ENCODE peak calls at places on chromosomes 5 and 9, in five cellular contexts. One of them, this sample, is unnamed. For H3K4me1, the result is how much of the 10 kb centered on the place peaks cover.

GRCh38 chr9:5773324-5773999 is 59.5 kb downstream of the ERMP1 start:
- DNase-seq in GM23248: no peak
- DNase-seq in GM12878: no peak
- DNase-seq in cardiac muscle cell: no peak
- DNase-seq in naive thymus-derived CD4-positive, alpha-beta T cell: no peak
- DNase-seq in this sample: no peak

GRCh38 chr5:72106922-72107873 is at the start of gene MAP1B:
- DNase-seq in GM23248: peak
- DNase-seq in GM12878: no peak
- DNase-seq in cardiac muscle cell: peak
- DNase-seq in naive thymus-derived CD4-positive, alpha-beta T cell: no peak
- DNase-seq in this sample: peak

GRCh38 chr5:59460368-59461153 is 433.0 kb downstream of the PDE4D start:
- DNase-seq in GM23248: no peak
- DNase-seq in GM12878: no peak
- DNase-seq in cardiac muscle cell: no peak
- DNase-seq in naive thymus-derived CD4-positive, alpha-beta T cell: no peak
- DNase-seq in this sample: no peak

GRCh38 chr5:2011481-2012411 is 129.0 kb upstream of the IRX4 start:
- DNase-seq in GM23248: no peak
- DNase-seq in GM12878: no peak
- DNase-seq in cardiac muscle cell: no peak
- DNase-seq in naive thymus-derived CD4-positive, alpha-beta T cell: no peak
- DNase-seq in this sample: no peak

GRCh38 chr9:16202913-16203734 is 650.3 kb downstream of the CCDC171 start:
- DNase-seq in GM23248: peak
- DNase-seq in GM12878: no peak
- DNase-seq in cardiac muscle cell: peak
- DNase-seq in naive thymus-derived CD4-positive, alpha-beta T cell: no peak
- DNase-seq in this sample: no peak

GRCh38 chr5:33840927-33841547 is 50.8 kb downstream of the ADAMTS12 start:
- DNase-seq in GM23248: no peak
- DNase-seq in GM12878: peak
- DNase-seq in cardiac muscle cell: no peak
- DNase-seq in naive thymus-derived CD4-positive, alpha-beta T cell: no peak
- DNase-seq in this sample: no peak

GRCh38 chr9:136614372-136614922 is 48.3 kb upstream of the EGFL7 start:
- DNase-seq in GM23248: peak
- DNase-seq in GM12878: no peak
- DNase-seq in cardiac muscle cell: peak
- DNase-seq in naive thymus-derived CD4-positive, alpha-beta T cell: no peak
- DNase-seq in this sample: no peak

GRCh38 chr5:153542536-153542935 is 52.1 kb downstream of the GRIA1 start:
- DNase-seq in GM23248: peak
- DNase-seq in GM12878: no peak
- DNase-seq in cardiac muscle cell: no peak
- DNase-seq in naive thymus-derived CD4-positive, alpha-beta T cell: no peak
- DNase-seq in this sample: no peak

GRCh38 chr5:13572188-13572587 is 372.3 kb downstream of the DNAH5 start:
- DNase-seq in GM23248: no peak
- DNase-seq in GM12878: no peak
- DNase-seq in cardiac muscle cell: no peak
- DNase-seq in naive thymus-derived CD4-positive, alpha-beta T cell: no peak
- DNase-seq in this sample: no peak

GRCh38 chr5:122392844-122393243 is 80.8 kb downstream of the SNCAIP start:
- DNase-seq in GM23248: peak
- DNase-seq in GM12878: no peak
- DNase-seq in cardiac muscle cell: peak
- DNase-seq in naive thymus-derived CD4-positive, alpha-beta T cell: no peak
- DNase-seq in this sample: no peak

GRCh38 chr9:137506702-137507171 is 43.5 kb downstream of the PNPLA7 start:
- DNase-seq in GM23248: peak
- DNase-seq in GM12878: no peak
- DNase-seq in cardiac muscle cell: no peak
- DNase-seq in naive thymus-derived CD4-positive, alpha-beta T cell: no peak
- DNase-seq in this sample: no peak

GRCh38 chr5:109857405-109858031 is 167.8 kb downstream of the MAN2A1 start:
- DNase-seq in GM23248: no peak
- DNase-seq in GM12878: no peak
- DNase-seq in cardiac muscle cell: no peak
- DNase-seq in naive thymus-derived CD4-positive, alpha-beta T cell: peak
- DNase-seq in this sample: no peak

GRCh38 chr5:89268460-89268859 is 385.5 kb upstream of the MEF2C start:
- DNase-seq in GM23248: no peak
- DNase-seq in GM12878: peak
- DNase-seq in cardiac muscle cell: no peak
- DNase-seq in naive thymus-derived CD4-positive, alpha-beta T cell: no peak
- DNase-seq in this sample: no peak

GRCh38 chr9:127081250-127082185 is 40.9 kb downstream of the ANGPTL2 start:
- DNase-seq in GM23248: peak
- DNase-seq in GM12878: no peak
- DNase-seq in cardiac muscle cell: no peak
- DNase-seq in naive thymus-derived CD4-positive, alpha-beta T cell: no peak
- DNase-seq in this sample: no peak

GRCh38 chr9:98995059-98995665 is 51.5 kb downstream of the COL15A1 start:
- DNase-seq in GM23248: peak
- DNase-seq in GM12878: no peak
- DNase-seq in cardiac muscle cell: peak
- DNase-seq in naive thymus-derived CD4-positive, alpha-beta T cell: no peak
- DNase-seq in this sample: peak

GRCh38 chr5:5335708-5336211 is 86.7 kb upstream of the ICE1 start:
- DNase-seq in GM23248: peak
- DNase-seq in GM12878: no peak
- DNase-seq in cardiac muscle cell: peak
- DNase-seq in naive thymus-derived CD4-positive, alpha-beta T cell: no peak
- DNase-seq in this sample: no peak

GRCh38 chr5:149452665-149453617 is 73.8 kb upstream of the IL17B start:
- DNase-seq in GM23248: peak
- DNase-seq in GM12878: no peak
- DNase-seq in cardiac muscle cell: peak
- DNase-seq in naive thymus-derived CD4-positive, alpha-beta T cell: no peak
- DNase-seq in this sample: peak

GRCh38 chr5:150489358-150490295 is 18.3 kb upstream of the NDST1 start:
- DNase-seq in GM23248: peak
- DNase-seq in GM12878: peak
- DNase-seq in cardiac muscle cell: peak
- DNase-seq in naive thymus-derived CD4-positive, alpha-beta T cell: no peak
- DNase-seq in this sample: no peak

GRCh38 chr5:162209005-162209605 is 141.5 kb downstream of the GABRG2 start:
- DNase-seq in GM23248: peak
- DNase-seq in GM12878: peak
- DNase-seq in cardiac muscle cell: peak
- DNase-seq in naive thymus-derived CD4-positive, alpha-beta T cell: no peak
- DNase-seq in this sample: no peak

GRCh38 chr5:55437452-55437851 is 97.3 kb downstream of the PLPP1 start:
- DNase-seq in GM23248: peak
- DNase-seq in GM12878: no peak
- DNase-seq in cardiac muscle cell: no peak
- DNase-seq in naive thymus-derived CD4-positive, alpha-beta T cell: no peak
- DNase-seq in this sample: no peak

GRCh38 chr5:157431544-157432200 is 28.3 kb upstream of the NIPAL4 start:
- DNase-seq in GM23248: peak
- DNase-seq in GM12878: peak
- DNase-seq in cardiac muscle cell: peak
- DNase-seq in naive thymus-derived CD4-positive, alpha-beta T cell: peak
- DNase-seq in this sample: no peak

GRCh38 chr9:132169672-132170392 is 8.0 kb downstream of the NTNG2 start:
- DNase-seq in GM23248: peak
- DNase-seq in GM12878: no peak
- DNase-seq in cardiac muscle cell: peak
- DNase-seq in naive thymus-derived CD4-positive, alpha-beta T cell: peak
- DNase-seq in this sample: no peak

GRCh38 chr5:58922392-58923171 is 339.7 kb downstream of the RAB3C start:
- DNase-seq in GM23248: peak
- DNase-seq in GM12878: no peak
- DNase-seq in cardiac muscle cell: peak
- DNase-seq in naive thymus-derived CD4-positive, alpha-beta T cell: no peak
- DNase-seq in this sample: peak

GRCh38 chr5:153562189-153562588 is 71.7 kb downstream of the GRIA1 start:
- DNase-seq in GM23248: peak
- DNase-seq in GM12878: no peak
- DNase-seq in cardiac muscle cell: peak
- DNase-seq in naive thymus-derived CD4-positive, alpha-beta T cell: no peak
- DNase-seq in this sample: no peak

GRCh38 chr5:1363160-1363559 is 18.3 kb upstream of the CLPTM1L start:
- DNase-seq in GM23248: no peak
- DNase-seq in GM12878: no peak
- DNase-seq in cardiac muscle cell: no peak
- DNase-seq in naive thymus-derived CD4-positive, alpha-beta T cell: no peak
- DNase-seq in this sample: no peak

DNA sequence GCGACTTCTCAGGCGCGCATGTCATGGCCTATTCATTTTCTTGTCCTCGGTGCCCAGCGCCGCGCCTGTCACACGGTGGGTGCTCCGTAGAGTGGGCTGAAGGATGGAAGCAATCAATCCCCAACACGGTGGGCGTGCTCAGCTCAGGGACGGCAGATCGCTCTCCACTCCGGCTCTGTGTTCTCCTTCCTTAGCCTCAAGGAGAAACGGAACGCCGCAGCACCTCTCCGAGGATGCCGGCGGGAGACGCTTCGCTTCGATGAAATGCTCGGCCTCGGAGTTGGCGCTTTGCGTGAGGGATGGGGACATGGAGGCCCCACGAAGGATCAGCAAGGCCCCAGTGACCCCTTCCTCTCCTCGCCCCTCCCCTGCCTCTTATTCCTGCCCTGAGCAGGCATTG is 199.5 kb downstream of the C9orf50 start:
- DNase-seq in GM23248: no peak
- DNase-seq in GM12878: no peak
- DNase-seq in cardiac muscle cell: no peak
- DNase-seq in naive thymus-derived CD4-positive, alpha-beta T cell: no peak
- DNase-seq in this sample: no peak
- H3K4me3 ChIP-seq in GM23248: no peak
- H3K4me3 ChIP-seq in GM12878: no peak
- H3K4me3 ChIP-seq in cardiac muscle cell: no peak
- H3K4me3 ChIP-seq in naive thymus-derived CD4-positive, alpha-beta T cell: no peak
- H3K4me3 ChIP-seq in this sample: no peak

GRCh38 chr9:111974092-111974681 is 77.6 kb downstream of the UGCG start:
- DNase-seq in GM23248: peak
- DNase-seq in GM12878: no peak
- DNase-seq in cardiac muscle cell: peak
- DNase-seq in naive thymus-derived CD4-positive, alpha-beta T cell: no peak
- DNase-seq in this sample: no peak
- H3K27ac ChIP-seq in GM23248: peak
- H3K27ac ChIP-seq in GM12878: no peak
- H3K27ac ChIP-seq in cardiac muscle cell: no peak
- H3K27ac ChIP-seq in naive thymus-derived CD4-positive, alpha-beta T cell: no peak
- H3K27ac ChIP-seq in this sample: no peak

DNA sequence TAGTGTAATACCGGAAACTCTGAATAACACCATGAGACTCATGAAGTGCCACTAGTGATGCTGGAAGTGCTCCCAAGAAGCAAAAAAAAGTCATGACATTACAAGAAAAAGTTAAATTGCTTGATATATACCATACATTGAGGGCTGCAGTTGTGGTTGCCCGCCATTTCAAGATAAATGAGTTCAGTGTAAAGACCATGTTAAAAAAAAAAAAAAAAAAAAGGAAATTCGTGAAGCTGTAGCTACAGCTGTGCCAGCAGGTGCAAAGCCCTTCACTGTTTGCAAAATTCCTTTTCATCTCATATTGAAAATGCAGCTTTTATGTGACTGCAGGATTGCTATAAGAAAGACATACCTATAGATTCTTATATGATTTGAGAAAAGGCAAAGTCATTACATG is 179.6 kb upstream of the POU5F2 start:
- DNase-seq in GM23248: no peak
- DNase-seq in GM12878: no peak
- DNase-seq in cardiac muscle cell: no peak
- DNase-seq in naive thymus-derived CD4-positive, alpha-beta T cell: no peak
- DNase-seq in this sample: no peak
- H3K4me1 ChIP-seq in GM23248: under half
- H3K4me1 ChIP-seq in GM12878: under half
- H3K4me1 ChIP-seq in cardiac muscle cell: under half
- H3K4me1 ChIP-seq in naive thymus-derived CD4-positive, alpha-beta T cell: under half
- H3K4me1 ChIP-seq in this sample: under half

DNA sequence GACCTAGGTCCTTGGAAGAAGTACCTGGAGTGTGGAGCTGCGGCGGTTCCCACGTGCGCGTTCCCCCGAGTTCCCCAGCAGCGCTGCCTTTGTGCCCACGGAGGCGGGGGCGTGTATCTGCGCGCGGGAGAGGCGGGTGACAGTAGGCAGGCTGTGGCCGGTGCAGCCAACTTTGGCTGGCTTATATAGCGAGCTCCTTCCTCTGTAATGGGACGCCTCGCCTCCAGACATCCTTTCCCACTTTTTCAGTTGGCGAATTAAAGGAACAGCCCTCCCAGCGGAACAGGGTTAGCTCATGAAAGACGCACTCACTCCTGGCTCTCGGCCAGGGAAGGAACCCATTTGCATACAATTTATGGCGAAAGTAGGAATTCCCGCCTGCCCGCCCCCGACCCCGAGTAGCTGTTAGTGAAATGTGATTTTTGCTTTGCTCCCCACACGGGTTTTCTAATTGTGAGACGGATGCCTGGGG is at the start of gene TNC:
- DNase-seq in GM23248: peak
- DNase-seq in GM12878: no peak
- DNase-seq in cardiac muscle cell: peak
- DNase-seq in naive thymus-derived CD4-positive, alpha-beta T cell: no peak
- DNase-seq in this sample: peak
- H3K4me3 ChIP-seq in GM23248: peak
- H3K4me3 ChIP-seq in GM12878: no peak
- H3K4me3 ChIP-seq in cardiac muscle cell: peak
- H3K4me3 ChIP-seq in naive thymus-derived CD4-positive, alpha-beta T cell: no peak
- H3K4me3 ChIP-seq in this sample: peak

GRCh38 chr9:68896495-68896894 is 117.4 kb downstream of the PRKACG start:
- DNase-seq in GM23248: no peak
- DNase-seq in GM12878: no peak
- DNase-seq in cardiac muscle cell: peak
- DNase-seq in naive thymus-derived CD4-positive, alpha-beta T cell: no peak
- DNase-seq in this sample: no peak
- H3K27ac ChIP-seq in GM23248: no peak
- H3K27ac ChIP-seq in GM12878: peak
- H3K27ac ChIP-seq in cardiac muscle cell: no peak
- H3K27ac ChIP-seq in naive thymus-derived CD4-positive, alpha-beta T cell: peak
- H3K27ac ChIP-seq in this sample: peak

This sample was measured in tibial artery.